ENCODE peak calls at places on chromosomes 2 and 18, in four cellular contexts. One of them, this sample, is unnamed.

GRCh38 chr2:178478442-178479274 is at the start of gene FKBP7:
- DNase-seq in Kasumi-1: peak
- DNase-seq in NCI-H524: peak
- DNase-seq in activated T-cell treated with anti-CD3 and anti-CD28 coated beads, Interleukin-2, amount 50 U/mL, for 4 hours: peak
- DNase-seq in this sample: peak

GRCh38 chr2:30527411-30527810 is 80.4 kb downstream of the LCLAT1 start:
- DNase-seq in NCI-H524: no peak
- DNase-seq in activated T-cell treated with anti-CD3 and anti-CD28 coated beads, Interleukin-2, amount 50 U/mL, for 4 hours: no peak
- DNase-seq in Kasumi-1: no peak
- DNase-seq in this sample: no peak

GRCh38 chr18:45457933-45458332 is 157.3 kb upstream of the SLC14A2 start:
- DNase-seq in activated T-cell treated with anti-CD3 and anti-CD28 coated beads, Interleukin-2, amount 50 U/mL, for 4 hours: no peak
- DNase-seq in Kasumi-1: no peak
- DNase-seq in NCI-H524: no peak
- DNase-seq in this sample: no peak

GRCh38 chr2:63537306-63537705 is 51.0 kb downstream of the WDPCP start:
- DNase-seq in Kasumi-1: no peak
- DNase-seq in NCI-H524: no peak
- DNase-seq in activated T-cell treated with anti-CD3 and anti-CD28 coated beads, Interleukin-2, amount 50 U/mL, for 4 hours: no peak
- DNase-seq in this sample: no peak

GRCh38 chr2:119378566-119378965 is 11.8 kb downstream of the DBI start:
- DNase-seq in NCI-H524: no peak
- DNase-seq in activated T-cell treated with anti-CD3 and anti-CD28 coated beads, Interleukin-2, amount 50 U/mL, for 4 hours: no peak
- DNase-seq in Kasumi-1: no peak
- DNase-seq in this sample: no peak

GRCh38 chr18:75551071-75551470 is 123.6 kb upstream of the SMIM21 start:
- DNase-seq in Kasumi-1: peak
- DNase-seq in NCI-H524: no peak
- DNase-seq in activated T-cell treated with anti-CD3 and anti-CD28 coated beads, Interleukin-2, amount 50 U/mL, for 4 hours: no peak
- DNase-seq in this sample: no peak

GRCh38 chr2:61320181-61320580 is 150.7 kb downstream of the USP34 start:
- DNase-seq in NCI-H524: no peak
- DNase-seq in Kasumi-1: no peak
- DNase-seq in activated T-cell treated with anti-CD3 and anti-CD28 coated beads, Interleukin-2, amount 50 U/mL, for 4 hours: no peak
- DNase-seq in this sample: no peak

GRCh38 chr2:221034973-221035372 is 537.1 kb downstream of the EPHA4 start:
- DNase-seq in activated T-cell treated with anti-CD3 and anti-CD28 coated beads, Interleukin-2, amount 50 U/mL, for 4 hours: no peak
- DNase-seq in Kasumi-1: no peak
- DNase-seq in NCI-H524: no peak
- DNase-seq in this sample: no peak

GRCh38 chr2:216211141-216211540 is 102.0 kb downstream of the XRCC5 start:
- DNase-seq in Kasumi-1: no peak
- DNase-seq in activated T-cell treated with anti-CD3 and anti-CD28 coated beads, Interleukin-2, amount 50 U/mL, for 4 hours: no peak
- DNase-seq in NCI-H524: peak
- DNase-seq in this sample: peak

GRCh38 chr2:174546519-174547506 is 50.8 kb downstream of the WIPF1 start:
- DNase-seq in activated T-cell treated with anti-CD3 and anti-CD28 coated beads, Interleukin-2, amount 50 U/mL, for 4 hours: no peak
- DNase-seq in NCI-H524: peak
- DNase-seq in Kasumi-1: peak
- DNase-seq in this sample: peak

GRCh38 chr2:34670482-34670881 is 1071.4 kb upstream of the FAM98A start:
- DNase-seq in activated T-cell treated with anti-CD3 and anti-CD28 coated beads, Interleukin-2, amount 50 U/mL, for 4 hours: no peak
- DNase-seq in NCI-H524: no peak
- DNase-seq in Kasumi-1: no peak
- DNase-seq in this sample: no peak

This sample was measured in NCI-H2171 treated with DMSO at 0.1 percent for 48 hours.